ENCODE peak calls at places on chromosomes 2 and 18, in eight cellular contexts. Z is fibroblast of lung, M is AG04450, D is HepG2, P is tibial artery, U is RWPE2, J is A673, V is cardiac fibroblast. A is an unnamed sample.

GRCh38 chr2:211347328-211347727 is 790.9 kb downstream of the CPS1 start:
- DNase-seq in Z (no peak), M (no peak), D (peak; percentile 2), P (no peak), U (no peak), J (peak; percentile 11), V (peak; percentile 8), A (no peak)

GRCh38 chr2:215352602-215353001 is 40.7 kb downstream of the ATIC start:
- DNase-seq in Z (no peak), M (no peak), D (no peak), P (no peak), U (no peak), J (no peak), V (peak; percentile 49), A (no peak)

GRCh38 chr2:121200011-121200347 is 85.0 kb downstream of the TFCP2L1 start:
- DNase-seq in Z (no peak), M (no peak), D (no peak), P (no peak), U (no peak), J (no peak), V (no peak), A (no peak)

GRCh38 chr2:177187631-177188312 is 24.8 kb upstream of the HNRNPA3 start:
- DNase-seq in Z (peak; percentile 49), M (no peak), D (peak; percentile 95), P (peak; percentile 26), U (no peak), J (peak; percentile 55), V (peak; percentile 32), A (peak; percentile 35)

GRCh38 chr2:124666976-124667375 is 641.9 kb downstream of the CNTNAP5 start:
- DNase-seq in Z (no peak), M (no peak), D (no peak), P (no peak), U (no peak), J (no peak), V (no peak), A (no peak)

GRCh38 chr2:46973687-46974086 is 58.1 kb upstream of the MCFD2 start:
- DNase-seq in Z (no peak), M (no peak), D (no peak), P (no peak), U (no peak), J (no peak), V (no peak), A (no peak)

GRCh38 chr2:20666364-20667150 is at the start of gene GDF7:
- DNase-seq in Z (no peak), M (no peak), D (peak; percentile 46), P (peak; percentile 72), U (no peak), J (no peak), V (peak; percentile 31), A (no peak)

GRCh38 chr2:72963423-72964145 is 46.3 kb downstream of the EMX1 start:
- DNase-seq in Z (no peak), M (no peak), D (no peak), P (no peak), U (no peak), J (no peak), V (no peak), A (no peak)

GRCh38 chr18:44590976-44591375 is 89.7 kb upstream of the SETBP1 start:
- DNase-seq in Z (peak; percentile 24), M (no peak), D (no peak), P (no peak), U (no peak), J (no peak), V (no peak), A (no peak)

GRCh38 chr18:37393945-37394609 is 171.5 kb downstream of the CELF4 start:
- DNase-seq in Z (peak; percentile 65), M (peak; percentile 59), D (no peak), P (peak; percentile 61), U (no peak), J (peak; percentile 17), V (peak; percentile 26), A (peak; percentile 93)

GRCh38 chr18:27685807-27686412 is 491.0 kb downstream of the CDH2 start:
- DNase-seq in Z (peak; percentile 42), M (peak; percentile 6), D (peak; percentile 14), P (no peak), U (no peak), J (peak; percentile 57), V (peak; percentile 73), A (peak; percentile 4)

GRCh38 chr2:84676295-84676694 is 160.0 kb downstream of the DNAH6 start:
- DNase-seq in Z (peak; percentile 71), M (peak; percentile 46), D (no peak), P (no peak), U (no peak), J (no peak), V (no peak), A (peak; percentile 35)

GRCh38 chr18:74066018-74066417 is 81.6 kb downstream of the FBXO15 start:
- DNase-seq in Z (no peak), M (no peak), D (no peak), P (no peak), U (no peak), J (no peak), V (no peak), A (no peak)

GRCh38 chr2:99420751-99421299 is 69.0 kb downstream of the REV1 start:
- DNase-seq in Z (peak; percentile 77), M (no peak), D (no peak), P (no peak), U (no peak), J (no peak), V (peak; percentile 61), A (no peak)

GRCh38 chr2:178142274-178143065 is 30.2 kb downstream of the RBM45 start:
- DNase-seq in Z (no peak), M (no peak), D (no peak), P (no peak), U (no peak), J (no peak), V (no peak), A (no peak)

GRCh38 chr18:11994346-11994707 is 13.0 kb downstream of the IMPA2 start:
- DNase-seq in Z (peak; percentile 30), M (no peak), D (peak; percentile 83), P (no peak), U (no peak), J (no peak), V (peak; percentile 93), A (peak; percentile 15)

DNA sequence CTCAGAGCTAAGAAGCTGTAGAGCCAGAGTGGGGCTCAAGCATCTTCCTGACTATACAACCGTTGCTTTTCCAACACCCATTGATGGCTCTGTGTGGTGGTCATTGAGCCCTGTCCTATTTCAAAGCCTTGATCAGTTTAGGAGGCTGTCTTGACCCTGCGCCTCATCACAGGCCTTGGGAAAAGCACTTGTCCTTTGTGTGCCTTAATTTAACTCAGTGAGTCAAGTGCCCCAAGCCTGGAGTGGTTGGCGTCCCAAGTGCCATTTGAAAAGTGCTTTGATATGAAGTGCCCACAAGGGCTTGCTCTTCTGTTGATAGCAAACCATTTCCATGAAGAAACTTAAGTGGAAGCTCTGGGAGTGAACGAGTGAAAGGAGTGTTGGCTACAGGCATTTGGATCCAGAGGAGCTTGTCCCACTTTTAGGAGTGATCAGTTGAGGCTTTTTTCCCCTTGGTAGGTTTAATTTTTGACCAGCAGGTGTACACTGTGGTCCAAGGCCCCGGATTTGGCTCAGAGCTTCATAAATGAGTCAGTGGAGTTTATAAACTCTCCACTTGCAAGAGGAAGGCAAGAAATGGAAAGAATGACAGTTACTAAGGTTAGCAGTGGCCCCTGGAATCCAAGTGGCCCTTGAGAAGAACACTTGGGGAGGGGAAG is 50.3 kb downstream of the ACTR2 start:
- DNase-seq in Z (peak; percentile 70), M (no peak), D (no peak), P (no peak), U (no peak), J (no peak), V (peak; percentile 48), A (no peak)
- TF ChIP-seq CTCF in Z (no peak), M (peak; percentile 37), D (peak; percentile 14), P (no peak), U (no peak), J (no peak), V (peak; percentile 6), A (no peak)

GRCh38 chr2:237453671-237454070 is 33.4 kb upstream of the MLPH start:
- DNase-seq in Z (no peak), M (no peak), D (no peak), P (no peak), U (no peak), J (no peak), V (no peak), A (no peak)

GRCh38 chr2:237452846-237453245 is 34.2 kb upstream of the MLPH start:
- DNase-seq in Z (no peak), M (no peak), D (no peak), P (no peak), U (no peak), J (no peak), V (peak; percentile 81), A (no peak)

GRCh38 chr2:237450583-237450982 is 36.5 kb upstream of the MLPH start:
- DNase-seq in Z (no peak), M (no peak), D (no peak), P (no peak), U (no peak), J (no peak), V (no peak), A (no peak)

GRCh38 chr2:237450108-237450507 is 36.1 kb upstream of the COL6A3 start:
- DNase-seq in Z (no peak), M (no peak), D (no peak), P (no peak), U (no peak), J (no peak), V (no peak), A (no peak)

DNA sequence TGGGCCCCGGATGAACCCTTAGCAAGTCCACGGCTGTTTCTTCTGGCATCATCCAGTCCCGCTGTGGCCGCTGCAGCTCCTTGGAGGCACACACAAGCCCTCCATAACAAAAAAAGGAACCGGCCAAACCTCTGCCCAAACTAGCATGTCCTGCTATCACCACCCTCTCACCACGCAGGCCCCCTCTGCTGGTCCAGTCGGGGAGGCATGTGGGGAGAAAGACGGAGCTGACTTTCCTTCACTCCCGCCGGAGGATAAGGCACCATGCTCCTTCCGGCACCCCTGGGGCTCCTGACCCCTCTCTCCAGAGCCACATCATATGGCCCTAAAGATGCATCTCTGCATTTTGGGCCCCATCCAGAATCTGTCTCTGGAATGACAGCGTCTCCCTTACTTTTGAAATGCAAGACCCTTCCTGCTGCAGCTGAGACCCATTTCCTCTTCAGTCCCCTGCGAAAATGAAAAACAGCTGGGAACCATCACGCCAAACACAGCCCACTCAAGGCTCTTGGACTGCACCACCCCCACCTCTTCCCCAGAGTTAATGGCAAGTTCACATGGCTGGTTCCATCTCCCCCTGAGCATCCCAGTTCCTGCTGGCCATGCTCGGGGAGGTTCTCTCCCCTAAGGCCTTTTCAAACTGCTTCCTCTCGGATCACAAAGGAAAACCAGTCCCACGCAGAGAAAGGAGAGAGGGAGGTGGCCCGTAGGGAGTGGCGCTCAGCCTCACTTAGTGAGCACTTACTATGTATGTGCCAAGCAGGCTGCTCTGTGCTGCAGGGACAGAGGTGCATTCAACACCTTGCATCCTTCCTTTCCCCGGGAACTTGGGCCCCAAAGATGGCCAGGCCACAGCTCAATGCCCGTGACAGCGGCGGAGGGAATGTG is 35.2 kb upstream of the MLPH start:
- DNase-seq in Z (no peak), M (no peak), D (no peak), P (no peak), U (no peak), J (peak; percentile 56), V (peak; percentile 51), A (no peak)
- TF ChIP-seq CTCF in Z (peak; percentile 65), M (peak; percentile 61), D (no peak), P (no peak), U (no peak), J (peak; percentile 23), V (peak; percentile 54), A (peak; percentile 55)

GRCh38 chr2:226796840-226797288 is 2.8 kb downstream of the IRS1 start:
- DNase-seq in Z (no peak), M (no peak), D (no peak), P (no peak), U (peak; percentile 68), J (peak; percentile 90), V (peak; percentile 53), A (no peak)
- TF ChIP-seq CTCF in Z (peak; percentile 72), M (peak; percentile 80), D (peak; percentile 65), P (no peak), U (peak; percentile 83), J (peak; percentile 90), V (peak; percentile 74), A (peak; percentile 75)

GRCh38 chr2:219998714-219999227 is 371.3 kb downstream of the SLC4A3 start:
- DNase-seq in Z (no peak), M (no peak), D (no peak), P (no peak), U (no peak), J (no peak), V (no peak), A (no peak)
- TF ChIP-seq CTCF in Z (no peak), M (no peak), D (peak; percentile 17), P (no peak), U (peak; percentile 23), J (peak; percentile 26), V (no peak), A (no peak)

A was measured in AG09319.